ENCODE peak calls at places on chromosomes 12 and 14, in seven cellular contexts. J is activated naive CD4-positive, alpha-beta T cell; E is NCI-H1930; L is NCI-H524; V is RCC 7860; M is activated T-helper 1 cell treated with Interleukin-2 at 50 U/mL for 16 hours; X is stimulated activated CD8-positive, alpha-beta memory T cell treated with anti-CD3 and anti-CD28 coated beads, Interleukin-12 subunit alpha, Interleukin-12 subunit beta, amount 100 ng/mL, for 4 hours. N is an unnamed sample.

GRCh38 chr14:75204106-75204505 is 27.7 kb upstream of the TMED10 start:
- DNase-seq in J (no peak), E (no peak), L (no peak), V (no peak), M (no peak), X (no peak), N (no peak)

GRCh38 chr12:90120627-90121026 is 412.0 kb upstream of the ATP2B1 start:
- DNase-seq in J (no peak), E (no peak), L (no peak), V (no peak), M (no peak), X (no peak), N (no peak)

GRCh38 chr14:75310295-75311059 is 31.8 kb downstream of the FOS start:
- DNase-seq in J (no peak), E (no peak), L (peak), V (no peak), M (no peak), X (no peak), N (no peak)

GRCh38 chr12:56593909-56594621 is 36.1 kb downstream of the BAZ2A start:
- DNase-seq in J (peak), E (peak), L (peak), V (peak), M (peak), X (peak), N (peak)

GRCh38 chr12:121452356-121453021 is 52.6 kb downstream of the RNF34 start:
- DNase-seq in J (no peak), E (no peak), L (no peak), V (no peak), M (no peak), X (no peak), N (peak)

GRCh38 chr12:116298578-116298977 is 21.1 kb upstream of the MED13L start:
- DNase-seq in J (no peak), E (no peak), L (no peak), V (no peak), M (no peak), X (no peak), N (no peak)

GRCh38 chr12:117853600-117853999 is 115.2 kb downstream of the KSR2 start:
- DNase-seq in J (no peak), E (no peak), L (no peak), V (peak), M (no peak), X (no peak), N (no peak)

GRCh38 chr12:58592817-58593216 is 327.5 kb downstream of the LRIG3 start:
- DNase-seq in J (no peak), E (no peak), L (no peak), V (no peak), M (no peak), X (no peak), N (no peak)

GRCh38 chr14:99159341-99160340 is 112.4 kb downstream of the BCL11B start:
- DNase-seq in J (no peak), E (no peak), L (no peak), V (no peak), M (no peak), X (no peak), N (no peak)